ENCODE peak calls at places on chromosome 18, in six cellular contexts. One of them, this sample, is unnamed.

GRCh38 chr18:57466307-57466706 is 31.1 kb downstream of the ONECUT2 start:
- DNase-seq in fibroblast of lung: no peak
- DNase-seq in A172: no peak
- DNase-seq in NCI-H524 treated with DMSO at 0.1 percent for 48 hours: no peak
- DNase-seq in GM04503: no peak
- DNase-seq in nephron progenitor cell: no peak
- DNase-seq in this sample: no peak

GRCh38 chr18:2082676-2083075 is 488.6 kb downstream of the METTL4 start:
- DNase-seq in nephron progenitor cell: no peak
- DNase-seq in GM04503: no peak
- DNase-seq in A172: no peak
- DNase-seq in NCI-H524 treated with DMSO at 0.1 percent for 48 hours: no peak
- DNase-seq in fibroblast of lung: no peak
- DNase-seq in this sample: no peak

GRCh38 chr18:25349131-25349925 is 2.6 kb downstream of the ZNF521 start:
- DNase-seq in fibroblast of lung: peak; percentile 68
- DNase-seq in NCI-H524 treated with DMSO at 0.1 percent for 48 hours: no peak
- DNase-seq in A172: no peak
- DNase-seq in nephron progenitor cell: peak; percentile 62
- DNase-seq in GM04503: no peak
- DNase-seq in this sample: peak; percentile 30

GRCh38 chr18:79384151-79384807 is 11.5 kb upstream of the NFATC1 start:
- DNase-seq in GM04503: no peak
- DNase-seq in nephron progenitor cell: no peak
- DNase-seq in NCI-H524 treated with DMSO at 0.1 percent for 48 hours: no peak
- DNase-seq in A172: no peak
- DNase-seq in fibroblast of lung: no peak
- DNase-seq in this sample: no peak

GRCh38 chr18:35239314-35239713 is 1.5 kb upstream of the ZNF397 start:
- DNase-seq in A172: no peak
- DNase-seq in GM04503: no peak
- DNase-seq in NCI-H524 treated with DMSO at 0.1 percent for 48 hours: no peak
- DNase-seq in fibroblast of lung: no peak
- DNase-seq in nephron progenitor cell: no peak
- DNase-seq in this sample: no peak

GRCh38 chr18:49059028-49059670 is 108.4 kb upstream of the SMAD7 start:
- DNase-seq in nephron progenitor cell: no peak
- DNase-seq in GM04503: no peak
- DNase-seq in fibroblast of lung: peak; percentile 34
- DNase-seq in A172: peak; percentile 3
- DNase-seq in NCI-H524 treated with DMSO at 0.1 percent for 48 hours: no peak
- DNase-seq in this sample: no peak

GRCh38 chr18:22465859-22466602 is 48.3 kb upstream of the CTAGE1 start:
- DNase-seq in NCI-H524 treated with DMSO at 0.1 percent for 48 hours: no peak
- DNase-seq in GM04503: peak; percentile 90
- DNase-seq in fibroblast of lung: peak; percentile 95
- DNase-seq in nephron progenitor cell: no peak
- DNase-seq in A172: peak; percentile 97
- DNase-seq in this sample: no peak

GRCh38 chr18:76687271-76688006 is 134.9 kb upstream of the ZNF236 start:
- DNase-seq in fibroblast of lung: no peak
- DNase-seq in nephron progenitor cell: no peak
- DNase-seq in A172: peak; percentile 30
- DNase-seq in NCI-H524 treated with DMSO at 0.1 percent for 48 hours: no peak
- DNase-seq in GM04503: no peak
- DNase-seq in this sample: no peak

GRCh38 chr18:65608471-65608870 is 142.3 kb upstream of the CDH7 start:
- DNase-seq in nephron progenitor cell: no peak
- DNase-seq in fibroblast of lung: no peak
- DNase-seq in A172: no peak
- DNase-seq in GM04503: no peak
- DNase-seq in NCI-H524 treated with DMSO at 0.1 percent for 48 hours: no peak
- DNase-seq in this sample: no peak

GRCh38 chr18:5197032-5197434 is at the start of gene AKAIN1:
- DNase-seq in fibroblast of lung: peak; percentile 12
- DNase-seq in A172: no peak
- DNase-seq in NCI-H524 treated with DMSO at 0.1 percent for 48 hours: no peak
- DNase-seq in nephron progenitor cell: peak; percentile 86
- DNase-seq in GM04503: no peak
- DNase-seq in this sample: peak; percentile 66

GRCh38 chr18:30280861-30281470 is 761.6 kb downstream of the DSC3 start:
- DNase-seq in nephron progenitor cell: peak; percentile 27
- DNase-seq in NCI-H524 treated with DMSO at 0.1 percent for 48 hours: no peak
- DNase-seq in GM04503: peak; percentile 11
- DNase-seq in A172: peak; percentile 57
- DNase-seq in fibroblast of lung: peak; percentile 65
- DNase-seq in this sample: no peak

GRCh38 chr18:46071894-46072867 is at the start of gene PSTPIP2:
- DNase-seq in nephron progenitor cell: peak; percentile 77
- DNase-seq in fibroblast of lung: peak; percentile 55
- DNase-seq in A172: no peak
- DNase-seq in GM04503: no peak
- DNase-seq in NCI-H524 treated with DMSO at 0.1 percent for 48 hours: no peak
- DNase-seq in this sample: peak; percentile 48

GRCh38 chr18:79664525-79665125 is 15.0 kb upstream of the CTDP1 start:
- DNase-seq in GM04503: peak; percentile 31
- DNase-seq in nephron progenitor cell: no peak
- DNase-seq in NCI-H524 treated with DMSO at 0.1 percent for 48 hours: no peak
- DNase-seq in A172: peak; percentile 37
- DNase-seq in fibroblast of lung: peak; percentile 30
- DNase-seq in this sample: no peak

GRCh38 chr18:36830141-36830495 is 1.2 kb downstream of the KIAA1328 start:
- DNase-seq in GM04503: no peak
- DNase-seq in fibroblast of lung: no peak
- DNase-seq in NCI-H524 treated with DMSO at 0.1 percent for 48 hours: no peak
- DNase-seq in A172: no peak
- DNase-seq in nephron progenitor cell: no peak
- DNase-seq in this sample: no peak

GRCh38 chr18:41922171-41922570 is 32.9 kb upstream of the PIK3C3 start:
- DNase-seq in A172: no peak
- DNase-seq in NCI-H524 treated with DMSO at 0.1 percent for 48 hours: no peak
- DNase-seq in fibroblast of lung: no peak
- DNase-seq in GM04503: no peak
- DNase-seq in nephron progenitor cell: no peak
- DNase-seq in this sample: no peak

GRCh38 chr18:49666045-49666444 is 104.2 kb downstream of the LIPG start:
- DNase-seq in NCI-H524 treated with DMSO at 0.1 percent for 48 hours: no peak
- DNase-seq in fibroblast of lung: peak; percentile 61
- DNase-seq in GM04503: no peak
- DNase-seq in nephron progenitor cell: no peak
- DNase-seq in A172: peak; percentile 37
- DNase-seq in this sample: no peak

GRCh38 chr18:371616-371998 is 103.8 kb upstream of the THOC1 start:
- DNase-seq in nephron progenitor cell: no peak
- DNase-seq in NCI-H524 treated with DMSO at 0.1 percent for 48 hours: no peak
- DNase-seq in A172: no peak
- DNase-seq in fibroblast of lung: no peak
- DNase-seq in GM04503: no peak
- DNase-seq in this sample: no peak

GRCh38 chr18:9536354-9537152 is 61.2 kb downstream of the RALBP1 start:
- DNase-seq in fibroblast of lung: no peak
- DNase-seq in NCI-H524 treated with DMSO at 0.1 percent for 48 hours: no peak
- DNase-seq in nephron progenitor cell: no peak
- DNase-seq in GM04503: no peak
- DNase-seq in A172: no peak
- DNase-seq in this sample: no peak

GRCh38 chr18:72013512-72013911 is 530.6 kb downstream of the CBLN2 start:
- DNase-seq in nephron progenitor cell: no peak
- DNase-seq in fibroblast of lung: no peak
- DNase-seq in A172: peak; percentile 44
- DNase-seq in NCI-H524 treated with DMSO at 0.1 percent for 48 hours: no peak
- DNase-seq in GM04503: no peak
- DNase-seq in this sample: no peak

GRCh38 chr18:70555046-70555445 is 266.2 kb downstream of the SOCS6 start:
- DNase-seq in A172: no peak
- DNase-seq in fibroblast of lung: no peak
- DNase-seq in GM04503: no peak
- DNase-seq in nephron progenitor cell: no peak
- DNase-seq in NCI-H524 treated with DMSO at 0.1 percent for 48 hours: no peak
- DNase-seq in this sample: no peak

GRCh38 chr18:42508683-42509347 is 553.8 kb downstream of the PIK3C3 start:
- DNase-seq in nephron progenitor cell: no peak
- DNase-seq in A172: no peak
- DNase-seq in GM04503: no peak
- DNase-seq in NCI-H524 treated with DMSO at 0.1 percent for 48 hours: no peak
- DNase-seq in fibroblast of lung: no peak
- DNase-seq in this sample: no peak

GRCh38 chr18:55552498-55553189 is 35.3 kb downstream of the TCF4 start:
- DNase-seq in nephron progenitor cell: no peak
- DNase-seq in A172: no peak
- DNase-seq in GM04503: no peak
- DNase-seq in NCI-H524 treated with DMSO at 0.1 percent for 48 hours: no peak
- DNase-seq in fibroblast of lung: peak; percentile 98
- DNase-seq in this sample: no peak

GRCh38 chr18:10020176-10020575 is 106.4 kb downstream of the VAPA start:
- DNase-seq in GM04503: no peak
- DNase-seq in A172: no peak
- DNase-seq in NCI-H524 treated with DMSO at 0.1 percent for 48 hours: no peak
- DNase-seq in fibroblast of lung: no peak
- DNase-seq in nephron progenitor cell: no peak
- DNase-seq in this sample: no peak

This sample was measured in progenitor cell of endocrine pancreas.